ENCODE peak calls at places on chromosomes 11 and 22, in five cellular contexts. F is T-helper 9 cell; B is NCI-H82; X is memory B cell; T is activated naive CD8-positive, alpha-beta T cell treated with anti-CD3 and anti-CD28 coated beads, Interleukin-2, amount 50 U/mL, for 24 hours. L is an unnamed sample.

GRCh38 chr22:47022075-47022473 is 259.6 kb downstream of the TBC1D22A start:
- DNase-seq in F (no peak), B (no peak), X (no peak), T (no peak), L (no peak)

GRCh38 chr11:62122076-62122475 is 1.7 kb upstream of the INCENP start:
- DNase-seq in F (no peak), B (peak), X (no peak), T (no peak), L (no peak)

GRCh38 chr22:40547729-40548143 is 88.8 kb downstream of the MRTFA start:
- DNase-seq in F (no peak), B (no peak), X (no peak), T (no peak), L (no peak)

GRCh38 chr11:123064268-123064657 is 2.3 kb upstream of the HSPA8 start:
- DNase-seq in F (no peak), B (no peak), X (no peak), T (no peak), L (no peak)

GRCh38 chr22:37260396-37260795 is 16.3 kb upstream of the RAC2 start:
- DNase-seq in F (no peak), B (no peak), X (no peak), T (no peak), L (no peak)

GRCh38 chr22:24189249-24190158 is 8.2 kb downstream of the SUSD2 start:
- DNase-seq in F (no peak), B (peak), X (no peak), T (peak), L (peak)

GRCh38 chr11:57085604-57086003 is 96.1 kb upstream of the LRRC55 start:
- DNase-seq in F (no peak), B (peak), X (no peak), T (no peak), L (no peak)

GRCh38 chr22:42610211-42610610 is 4.5 kb downstream of the POLDIP3 start:
- DNase-seq in F (no peak), B (no peak), X (no peak), T (no peak), L (no peak)

GRCh38 chr22:28025866-28026575 is 107.0 kb upstream of the PITPNB start:
- DNase-seq in F (no peak), B (no peak), X (no peak), T (no peak), L (no peak)

GRCh38 chr11:94511932-94512781 is at the start of gene C11orf97:
- DNase-seq in F (peak), B (peak), X (peak), T (peak), L (peak)

GRCh38 chr11:79437981-79438630 is 2.7 kb downstream of the TENM4 start:
- DNase-seq in F (no peak), B (peak), X (peak), T (no peak), L (peak)

GRCh38 chr11:68838572-68838964 is 3.1 kb downstream of the CPT1A start:
- DNase-seq in F (no peak), B (no peak), X (no peak), T (peak), L (no peak)

GRCh38 chr11:126341760-126342161 is 13.7 kb upstream of the ST3GAL4 start:
- DNase-seq in F (no peak), B (no peak), X (no peak), T (no peak), L (no peak)

GRCh38 chr11:65696802-65697552 is 15.1 kb upstream of the KAT5 start:
- DNase-seq in F (no peak), B (no peak), X (no peak), T (no peak), L (no peak)

GRCh38 chr11:96084610-96085348 is 160.9 kb upstream of the MTMR2 start:
- DNase-seq in F (no peak), B (no peak), X (no peak), T (no peak), L (no peak)

GRCh38 chr11:129323896-129324522 is 51.6 kb upstream of the BARX2 start:
- DNase-seq in F (no peak), B (no peak), X (no peak), T (no peak), L (no peak)

L was measured in D341Med.